ENCODE peak calls at places on chromosomes 12 and 14, in four cellular contexts. C is neural progenitor cell, B is lower lobe of right lung, R is GM23338. E is an unnamed sample.

GRCh38 chr12:49019120-49019430 is 499 bp upstream of the PRKAG1 start:
- DNase-seq in B (no peak), R (no peak), C (no peak), E (no peak)

GRCh38 chr12:88111074-88111652 is 30.7 kb downstream of the CEP290 start:
- DNase-seq in R (peak), B (no peak), C (peak), E (no peak)

GRCh38 chr14:72863216-72864006 is 30.5 kb downstream of the DPF3 start:
- DNase-seq in R (no peak), B (no peak), C (no peak), E (no peak)

GRCh38 chr14:58598028-58598850 is 39.5 kb upstream of the DACT1 start:
- DNase-seq in C (no peak), B (no peak), R (no peak), E (no peak)

GRCh38 chr14:24508155-24508554 is at the start of gene CMA1:
- DNase-seq in B (no peak), R (no peak), C (no peak), E (no peak)

GRCh38 chr12:108371801-108372344 is 32.8 kb upstream of the CMKLR1 start:
- DNase-seq in R (no peak), B (no peak), C (no peak), E (peak)

GRCh38 chr14:63287661-63288483 is 30.9 kb downstream of the GPHB5 start:
- DNase-seq in B (no peak), C (no peak), R (no peak), E (no peak)

GRCh38 chr12:113261847-113262470 is 40.7 kb downstream of the TPCN1 start:
- DNase-seq in R (no peak), C (no peak), B (no peak), E (no peak)

GRCh38 chr12:95248604-95249355 is 31.2 kb downstream of the VEZT start:
- DNase-seq in B (no peak), C (peak), R (peak), E (no peak)

GRCh38 chr14:68664225-68664681 is 128.6 kb downstream of the ZFP36L1 start:
- DNase-seq in B (no peak), C (no peak), R (no peak), E (peak)

GRCh38 chr14:21668377-21668776 is 5.2 kb downstream of the OR4E1 start:
- DNase-seq in B (no peak), R (no peak), C (no peak), E (no peak)

GRCh38 chr12:94615284-94616216 is 34.8 kb downstream of the TMCC3 start:
- DNase-seq in B (no peak), C (no peak), R (no peak), E (peak)

GRCh38 chr12:47088021-47088944 is 8.5 kb upstream of the AMIGO2 start:
- DNase-seq in R (no peak), B (no peak), C (no peak), E (no peak)

GRCh38 chr14:101713641-101714349 is 47.7 kb upstream of the PPP2R5C start:
- DNase-seq in B (no peak), C (no peak), R (no peak), E (no peak)

GRCh38 chr12:130142736-130143135 is 19.5 kb upstream of the FZD10 start:
- DNase-seq in B (peak), R (no peak), C (no peak), E (no peak)

GRCh38 chr14:68518910-68519686 is 273.8 kb downstream of the ZFP36L1 start:
- DNase-seq in C (no peak), R (no peak), B (no peak), E (peak)

GRCh38 chr12:77089701-77090220 is 24.4 kb upstream of the E2F7 start:
- DNase-seq in C (no peak), R (no peak), B (no peak), E (no peak)

GRCh38 chr14:65359503-65359902 is 53.0 kb upstream of the FUT8 start:
- DNase-seq in B (no peak), C (no peak), R (no peak), E (no peak)

GRCh38 chr14:68591786-68592185 is 201.1 kb downstream of the ZFP36L1 start:
- DNase-seq in R (no peak), C (no peak), B (no peak), E (no peak)

GRCh38 chr14:102575479-102576428 is 16.7 kb upstream of the RCOR1 start:
- DNase-seq in R (no peak), C (no peak), B (no peak), E (no peak)

GRCh38 chr14:98704441-98704840 is 567.6 kb downstream of the BCL11B start:
- DNase-seq in C (no peak), B (no peak), R (no peak), E (no peak)

GRCh38 chr12:22610148-22610547 is 14.8 kb upstream of the ETNK1 start:
- DNase-seq in R (no peak), B (no peak), C (no peak), E (no peak)

GRCh38 chr12:67006612-67007011 is 262.5 kb upstream of the CAND1 start:
- DNase-seq in B (no peak), C (no peak), R (no peak), E (no peak)

GRCh38 chr12:65631621-65632111 is 192.6 kb upstream of the HMGA2 start:
- DNase-seq in C (no peak), R (no peak), B (no peak), E (no peak)

GRCh38 chr12:123931686-123932321 is 40.8 kb downstream of the CCDC92 start:
- DNase-seq in B (no peak), C (no peak), R (no peak), E (no peak)

GRCh38 chr12:114984641-114985041 is 300.7 kb upstream of the TBX3 start:
- DNase-seq in B (no peak), R (no peak), C (no peak), E (no peak)

GRCh38 chr12:93616584-93617101 is 44.2 kb downstream of the SOCS2 start:
- DNase-seq in B (no peak), R (peak), C (peak), E (no peak)

GRCh38 chr14:69039287-69039628 is 60.2 kb upstream of the ACTN1 start:
- DNase-seq in B (no peak), C (no peak), R (no peak), E (no peak)

GRCh38 chr14:77979666-77980351 is 179.9 kb downstream of the ADCK1 start:
- DNase-seq in B (no peak), C (peak), R (peak), E (no peak)

GRCh38 chr12:122124370-122124769 is 45.8 kb downstream of the MLXIP start:
- DNase-seq in C (peak), R (no peak), B (peak), E (no peak)

GRCh38 chr12:12776261-12776660 is 9.2 kb upstream of the APOLD1 start:
- DNase-seq in C (no peak), R (no peak), B (no peak), E (peak)

GRCh38 chr12:110042260-110042659 is 6.1 kb downstream of the C12orf76 start:
- DNase-seq in B (no peak), C (no peak), R (no peak), E (peak)

GRCh38 chr12:93773122-93773871 is 96.1 kb downstream of the CRADD start:
- DNase-seq in B (no peak), C (no peak), R (no peak), E (no peak)

GRCh38 chr14:67674480-67675218 is at the start of gene VTI1B:
- DNase-seq in C (peak), R (peak), B (peak), E (peak)

GRCh38 chr12:124666722-124667259 is 99.4 kb upstream of the NCOR2 start:
- DNase-seq in R (no peak), C (no peak), B (no peak), E (no peak)

GRCh38 chr14:106378191-106378590 is 851.8 kb downstream of the TMEM121 start:
- DNase-seq in B (no peak), C (no peak), R (no peak), E (peak)

GRCh38 chr14:70536830-70537229 is 2.0 kb upstream of the ADAM20 start:
- DNase-seq in R (no peak), C (no peak), B (no peak), E (no peak)

GRCh38 chr14:96536807-96537206 is 34.6 kb downstream of the PAPOLA start:
- DNase-seq in B (no peak), C (no peak), R (no peak), E (no peak)

GRCh38 chr12:2957816-2958431 is 1.3 kb upstream of the TEAD4 start:
- DNase-seq in R (no peak), B (no peak), C (no peak), E (no peak)
- TF ChIP-seq CTCF in R (no peak), B (no peak), C (no peak), E (no peak)

GRCh38 chr12:128942960-128943477 is 89.7 kb downstream of the GLT1D1 start:
- DNase-seq in R (no peak), B (no peak), C (no peak), E (no peak)

GRCh38 chr12:128944956-128945355 is 91.7 kb downstream of the GLT1D1 start:
- DNase-seq in R (no peak), B (no peak), C (no peak), E (no peak)

GRCh38 chr12:128940974-128941373 is 87.7 kb downstream of the GLT1D1 start:
- DNase-seq in C (no peak), B (no peak), R (no peak), E (no peak)

GRCh38 chr12:128938886-128939285 is 85.6 kb downstream of the GLT1D1 start:
- DNase-seq in C (no peak), R (no peak), B (no peak), E (no peak)

GRCh38 chr12:128940090-128940888 is 87.0 kb downstream of the GLT1D1 start:
- DNase-seq in B (no peak), R (peak), C (no peak), E (no peak)
- TF ChIP-seq CTCF in B (no peak), R (no peak), C (no peak), E (no peak)

GRCh38 chr14:32460267-32460666 is 131.2 kb downstream of the AKAP6 start:
- DNase-seq in B (no peak), R (no peak), C (no peak), E (no peak)

GRCh38 chr14:32458720-32459119 is 129.6 kb downstream of the AKAP6 start:
- DNase-seq in C (no peak), R (no peak), B (no peak), E (no peak)

GRCh38 chr14:32453857-32454810 is 125.0 kb downstream of the AKAP6 start:
- DNase-seq in B (no peak), R (no peak), C (no peak), E (no peak)

DNA sequence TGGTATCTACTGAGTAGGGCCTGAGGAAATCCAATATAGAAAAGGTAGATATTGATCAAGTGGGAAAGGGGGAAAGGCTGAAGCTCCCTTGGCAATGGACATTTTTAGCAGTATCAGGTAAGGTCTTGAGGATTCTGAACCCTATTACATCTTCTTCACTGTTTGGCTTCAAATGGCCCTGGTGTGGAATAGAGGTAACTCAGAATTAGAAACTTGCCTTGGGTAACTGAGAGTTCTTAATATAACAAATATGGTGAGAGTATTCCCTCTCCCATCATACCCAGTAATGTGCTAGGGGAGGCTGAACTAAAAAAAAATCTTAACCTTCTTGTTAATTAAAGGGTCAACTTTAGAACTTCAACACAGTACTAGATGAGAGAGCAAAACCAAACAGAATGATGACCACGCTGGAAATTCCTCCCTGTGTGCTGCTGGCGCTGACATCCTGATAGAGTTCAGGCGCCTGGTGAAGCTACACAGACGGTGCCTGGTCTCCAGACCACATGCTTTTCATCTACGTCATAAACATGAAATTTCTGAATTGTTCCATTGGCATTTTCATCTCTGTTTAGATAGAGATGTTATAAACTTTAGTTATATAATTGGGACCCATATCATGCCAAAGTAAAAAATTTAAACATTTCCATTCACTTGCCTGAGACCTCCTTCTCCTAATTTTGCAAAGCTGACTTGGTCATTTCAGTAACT is 128.3 kb downstream of the AKAP6 start:
- DNase-seq in C (no peak), B (no peak), R (no peak), E (no peak)
- TF ChIP-seq CTCF in C (no peak), B (no peak), R (no peak), E (no peak)

GRCh38 chr14:79861111-79861510 is 350.2 kb downstream of the DIO2 start:
- DNase-seq in R (peak), B (no peak), C (no peak), E (no peak)
- TF ChIP-seq CTCF in R (peak), B (no peak), C (peak), E (no peak)

GRCh38 chr12:91401190-91401589 is 218.6 kb upstream of the DCN start:
- DNase-seq in B (no peak), C (no peak), R (no peak), E (no peak)

GRCh38 chr12:91404362-91404899 is 221.8 kb upstream of the DCN start:
- DNase-seq in C (no peak), R (no peak), B (no peak), E (peak)

DNA sequence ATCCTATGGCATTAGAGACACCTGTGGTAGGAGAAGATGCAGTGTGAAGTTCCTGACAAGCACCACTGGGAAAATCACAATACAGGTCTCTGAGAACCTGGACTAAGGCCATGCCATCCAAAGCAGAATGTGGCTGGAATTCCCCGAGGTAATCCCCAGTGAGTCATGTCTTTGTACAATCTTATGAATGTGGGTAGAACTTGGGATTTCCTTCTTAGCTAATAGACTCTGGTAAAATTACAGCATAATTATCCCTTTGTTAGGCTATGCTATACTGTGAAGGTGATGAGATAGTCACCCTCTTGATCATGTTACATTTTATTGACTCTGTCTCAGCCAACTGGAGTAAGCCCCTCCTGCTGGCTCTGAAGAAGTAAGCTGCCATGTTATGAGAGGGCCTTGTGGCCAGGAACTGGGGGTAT is 224.3 kb upstream of the DCN start:
- DNase-seq in R (no peak), C (no peak), B (no peak), E (no peak)
- TF ChIP-seq CTCF in R (no peak), C (no peak), B (no peak), E (no peak)

GRCh38 chr12:43336962-43337555 is 214.9 kb downstream of the ADAMTS20 start:
- DNase-seq in C (peak), R (peak), B (no peak), E (no peak)
- TF ChIP-seq CTCF in C (peak), R (peak), B (peak), E (peak)

GRCh38 chr14:34058510-34058909 is 107.6 kb upstream of the EGLN3 start:
- DNase-seq in B (no peak), R (no peak), C (no peak), E (no peak)

GRCh38 chr14:34060747-34061050 is 109.8 kb upstream of the EGLN3 start:
- DNase-seq in B (no peak), R (no peak), C (peak), E (no peak)

GRCh38 chr14:34062353-34062973 is 111.6 kb upstream of the EGLN3 start:
- DNase-seq in C (no peak), B (no peak), R (no peak), E (no peak)

GRCh38 chr14:34059037-34059924 is 108.4 kb upstream of the EGLN3 start:
- DNase-seq in C (no peak), B (no peak), R (no peak), E (no peak)

DNA sequence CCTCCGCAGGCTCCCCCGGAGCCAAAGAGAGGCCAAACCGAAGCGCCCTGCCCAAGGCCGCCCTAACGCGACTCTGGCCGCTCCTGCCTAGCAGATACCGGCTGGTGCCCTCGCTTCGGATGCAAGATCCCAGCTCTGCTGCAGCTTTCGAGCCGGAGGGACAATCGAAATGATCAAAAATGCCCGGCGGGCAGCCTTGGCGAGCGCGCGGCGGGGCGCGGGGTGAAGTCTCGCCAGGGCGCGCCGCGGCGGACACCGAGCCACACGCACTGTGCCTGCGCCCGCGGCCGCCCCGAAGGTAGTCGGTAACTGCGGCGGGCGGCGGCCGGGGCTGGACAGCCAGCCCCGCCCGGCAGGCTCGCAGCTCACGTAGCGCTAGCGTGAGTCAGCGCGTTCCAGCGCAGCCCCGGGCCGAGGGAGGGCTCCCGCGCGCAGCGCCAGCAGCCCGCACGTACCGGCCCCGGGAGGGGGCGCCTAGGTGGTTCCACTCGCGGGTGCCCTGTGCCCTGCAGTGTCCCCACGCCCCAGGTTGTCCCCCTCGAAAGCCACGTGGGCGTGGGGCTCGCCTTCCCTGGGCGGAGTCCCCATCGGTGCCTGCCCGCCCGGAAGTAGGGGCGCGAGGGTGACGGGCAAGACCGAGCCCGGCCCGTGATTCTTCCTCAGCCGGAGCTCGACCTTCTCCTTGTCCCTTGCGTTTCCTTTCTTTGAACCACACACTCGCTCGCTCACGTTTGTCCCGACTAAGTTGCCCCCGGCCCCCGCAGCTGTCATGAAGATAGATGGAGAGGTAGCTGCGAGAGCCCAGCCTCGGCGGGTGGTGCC is 109.3 kb upstream of the EGLN3 start:
- DNase-seq in R (peak), B (peak), C (peak), E (peak)
- TF ChIP-seq CTCF in R (no peak), B (peak), C (peak), E (no peak)